ENCODE peak calls at places on chromosomes 11 and 22, in six cellular contexts. E is KBM-7, R is choroid plexus epithelial cell, X is right lobe of liver, K is Daoy, J is HS-27A. V is an unnamed sample.

GRCh38 chr11:64834723-64835615 is 9.5 kb downstream of the CDC42BPG start:
- DNase-seq in R (no peak), J (no peak), E (no peak), X (no peak), K (peak), V (no peak)

GRCh38 chr11:83355406-83355805 is 69.2 kb upstream of the CCDC90B start:
- DNase-seq in J (no peak), E (no peak), X (no peak), R (no peak), K (no peak), V (no peak)

GRCh38 chr22:44312766-44313165 is at the start of gene SHISAL1:
- DNase-seq in J (no peak), X (no peak), E (no peak), R (peak), K (peak), V (peak)

GRCh38 chr11:70176940-70177689 is 26.0 kb upstream of the FADD start:
- DNase-seq in X (no peak), E (peak), R (peak), J (no peak), K (peak), V (peak)

GRCh38 chr22:39419911-39420310 is 20.3 kb downstream of the TAB1 start:
- DNase-seq in K (no peak), J (no peak), R (no peak), E (no peak), X (no peak), V (no peak)

GRCh38 chr22:50684986-50685385 is 12.4 kb downstream of the SHANK3 start:
- DNase-seq in R (peak), E (no peak), J (no peak), K (peak), X (no peak), V (peak)

GRCh38 chr22:29346659-29347058 is 31.2 kb upstream of the RASL10A start:
- DNase-seq in X (peak), K (no peak), R (no peak), E (no peak), J (no peak), V (peak)

GRCh38 chr11:44617671-44618461 is 52.4 kb downstream of the CD82 start:
- DNase-seq in R (no peak), X (peak), J (no peak), E (no peak), K (no peak), V (no peak)

GRCh38 chr11:62108017-62108750 is 15.6 kb upstream of the INCENP start:
- DNase-seq in E (peak), K (peak), J (no peak), R (peak), X (no peak), V (no peak)

GRCh38 chr11:58805065-58805464 is 39.4 kb downstream of the GLYATL2 start:
- DNase-seq in E (no peak), K (no peak), J (peak), X (no peak), R (no peak), V (no peak)

GRCh38 chr11:8060146-8060719 is 20.8 kb upstream of the TUB start:
- DNase-seq in R (no peak), J (no peak), X (peak), K (no peak), E (no peak), V (no peak)

GRCh38 chr11:86264649-86265048 is 20.1 kb downstream of the EED start:
- DNase-seq in X (no peak), E (no peak), K (no peak), R (no peak), J (no peak), V (no peak)

GRCh38 chr11:6124245-6124644 is 16.8 kb downstream of the OR56B4 start:
- DNase-seq in K (no peak), J (no peak), E (peak), X (no peak), R (no peak), V (no peak)

GRCh38 chr11:73281201-73281741 is 9.1 kb downstream of the P2RY6 start:
- DNase-seq in E (no peak), R (no peak), X (no peak), J (no peak), K (no peak), V (no peak)

GRCh38 chr11:69337211-69337721 is 43.3 kb downstream of the MYEOV start:
- DNase-seq in E (no peak), R (peak), J (no peak), K (no peak), X (peak), V (no peak)

GRCh38 chr11:16276251-16276650 is 80.1 kb downstream of the SOX6 start:
- DNase-seq in J (no peak), R (no peak), E (no peak), X (no peak), K (no peak), V (no peak)

GRCh38 chr11:133841279-133842043 is 3.9 kb downstream of the SPATA19 start:
- DNase-seq in J (no peak), X (no peak), R (no peak), K (peak), E (no peak), V (no peak)

GRCh38 chr11:2150206-2150847 is 10.7 kb downstream of the INS start:
- DNase-seq in J (peak), X (no peak), R (peak), K (peak), E (peak), V (no peak)

GRCh38 chr11:92269021-92269420 is 44.4 kb downstream of the FAT3 start:
- DNase-seq in J (peak), X (no peak), K (peak), R (peak), E (no peak), V (no peak)

GRCh38 chr11:30420233-30420787 is 97.4 kb downstream of the ARL14EP start:
- DNase-seq in J (no peak), X (no peak), E (no peak), R (no peak), K (no peak), V (no peak)

GRCh38 chr11:67053896-67054850 is 2.5 kb upstream of the RHOD start:
- DNase-seq in R (peak), E (peak), J (no peak), X (peak), K (peak), V (peak)

GRCh38 chr11:33258631-33259184 is 1.5 kb downstream of the HIPK3 start:
- DNase-seq in X (no peak), J (peak), E (no peak), K (no peak), R (peak), V (no peak)

GRCh38 chr22:48918585-48919186 is 909.0 kb downstream of the BRD1 start:
- DNase-seq in J (no peak), K (no peak), R (no peak), E (no peak), X (no peak), V (no peak)

GRCh38 chr11:72249961-72250360 is 6.0 kb upstream of the PHOX2A start:
- DNase-seq in J (no peak), X (no peak), K (no peak), R (no peak), E (no peak), V (no peak)

GRCh38 chr22:24379536-24379935 is 47.9 kb upstream of the ADORA2A start:
- DNase-seq in X (no peak), J (no peak), R (peak), K (no peak), E (peak), V (no peak)

GRCh38 chr22:42434748-42435425 is 2.7 kb upstream of the NFAM1 start:
- DNase-seq in X (no peak), K (no peak), J (no peak), R (no peak), E (no peak), V (no peak)

GRCh38 chr22:25478573-25478972 is 85.9 kb upstream of the GRK3 start:
- DNase-seq in R (no peak), E (no peak), K (no peak), X (no peak), J (no peak), V (no peak)

GRCh38 chr22:23275751-23276150 is 95.4 kb downstream of the BCR start:
- DNase-seq in E (no peak), J (no peak), K (no peak), R (no peak), X (no peak), V (no peak)

V was measured in left ventricle myocardium superior.